ENCODE peak calls at places on chromosomes 3 and 15, in ten cellular contexts. M, C, T, W, F, O, K, N, B and Z are unnamed samples. For H3K9me3, the result is how much of the 10 kb centered on the place peaks cover.

GRCh38 chr3:145272684-145273083 is 888.3 kb downstream of the PLOD2 start:
- DNase-seq in M (no peak), C (no peak), T (no peak), W (no peak), F (no peak), O (no peak), K (no peak), N (peak), B (peak), Z (no peak)

GRCh38 chr3:46350262-46350565 is 3.7 kb upstream of the CCR2 start:
- DNase-seq in M (no peak), C (no peak), T (no peak), W (no peak), F (no peak), O (no peak), K (no peak), N (no peak), B (no peak), Z (no peak)

GRCh38 chr15:23890218-23890617 is 203.1 kb upstream of the NDN start:
- DNase-seq in M (no peak), C (no peak), T (no peak), W (no peak), F (no peak), O (no peak), K (no peak), N (no peak), B (no peak), Z (no peak)

GRCh38 chr15:48472756-48473155 is 141.5 kb downstream of the DUT start:
- DNase-seq in M (no peak), C (no peak), T (no peak), W (no peak), F (no peak), O (peak), K (peak), N (no peak), B (no peak), Z (no peak)

GRCh38 chr15:25790003-25790660 is 73.0 kb downstream of the ATP10A start:
- DNase-seq in M (no peak), C (peak), T (no peak), W (peak), F (no peak), O (no peak), K (peak), N (peak), B (peak), Z (no peak)

GRCh38 chr3:48451270-48451669 is 4.7 kb downstream of the ATRIP start:
- DNase-seq in M (no peak), C (no peak), T (peak), W (no peak), F (no peak), O (no peak), K (no peak), N (no peak), B (no peak), Z (no peak)

GRCh38 chr3:17329932-17330331 is 412.5 kb downstream of the TBC1D5 start:
- DNase-seq in M (no peak), C (no peak), T (no peak), W (no peak), F (no peak), O (no peak), K (no peak), N (no peak), B (no peak), Z (no peak)

GRCh38 chr3:112815981-112816380 is 30.7 kb downstream of the CD200R1L start:
- DNase-seq in M (no peak), C (peak), T (no peak), W (no peak), F (no peak), O (peak), K (peak), N (no peak), B (no peak), Z (no peak)

GRCh38 chr3:126111126-126111551 is 27.2 kb upstream of the SLC41A3 start:
- DNase-seq in M (no peak), C (no peak), T (peak), W (no peak), F (no peak), O (no peak), K (no peak), N (no peak), B (no peak), Z (no peak)

GRCh38 chr3:72582211-72582878 is 265.9 kb downstream of the SHQ1 start:
- DNase-seq in M (no peak), C (no peak), T (no peak), W (no peak), F (no peak), O (no peak), K (no peak), N (no peak), B (no peak), Z (no peak)

GRCh38 chr15:49718846-49719245 is 98.0 kb downstream of the DTWD1 start:
- DNase-seq in M (no peak), C (no peak), T (no peak), W (no peak), F (no peak), O (no peak), K (no peak), N (no peak), B (no peak), Z (no peak)

GRCh38 chr15:31326729-31327673 is at the start of gene KLF13:
- DNase-seq in M (peak), C (no peak), T (peak), W (no peak), F (peak), O (peak), K (peak), N (no peak), B (peak), Z (peak)

GRCh38 chr3:39166932-39167532 is 13.6 kb upstream of the CSRNP1 start:
- DNase-seq in M (no peak), C (no peak), T (no peak), W (no peak), F (no peak), O (peak), K (peak), N (peak), B (peak), Z (no peak)

GRCh38 chr15:55992769-55993110 is 672 bp downstream of the NEDD4 start:
- DNase-seq in M (no peak), C (peak), T (no peak), W (no peak), F (no peak), O (no peak), K (no peak), N (no peak), B (no peak), Z (no peak)

GRCh38 chr3:110710605-110711004 is 361.0 kb upstream of the NECTIN3 start:
- DNase-seq in M (no peak), C (no peak), T (no peak), W (no peak), F (no peak), O (no peak), K (no peak), N (no peak), B (no peak), Z (no peak)

GRCh38 chr3:184368116-184368803 is 6.8 kb downstream of the POLR2H start:
- DNase-seq in M (peak), C (no peak), T (peak), W (no peak), F (peak), O (no peak), K (no peak), N (no peak), B (no peak), Z (no peak)

GRCh38 chr3:197454014-197454413 is 101.8 kb downstream of the BDH1 start:
- DNase-seq in M (peak), C (no peak), T (no peak), W (no peak), F (no peak), O (no peak), K (peak), N (no peak), B (peak), Z (no peak)

GRCh38 chr3:186825294-186825821 is 17.2 kb upstream of the ADIPOQ start:
- DNase-seq in M (no peak), C (peak), T (peak), W (peak), F (no peak), O (no peak), K (no peak), N (no peak), B (peak), Z (peak)

GRCh38 chr15:88390502-88390901 is 76.7 kb downstream of the MRPL46 start:
- DNase-seq in M (no peak), C (no peak), T (no peak), W (no peak), F (no peak), O (no peak), K (no peak), N (no peak), B (no peak), Z (no peak)

GRCh38 chr15:92670625-92671024 is 15.1 kb upstream of the FAM174B start:
- DNase-seq in M (no peak), C (no peak), T (no peak), W (no peak), F (no peak), O (no peak), K (no peak), N (no peak), B (no peak), Z (no peak)

GRCh38 chr3:197356275-197356674 is 57.9 kb upstream of the DLG1 start:
- DNase-seq in M (no peak), C (no peak), T (no peak), W (peak), F (peak), O (no peak), K (no peak), N (no peak), B (no peak), Z (no peak)

GRCh38 chr15:70602834-70603560 is 160.4 kb downstream of the UACA start:
- DNase-seq in M (no peak), C (no peak), T (no peak), W (no peak), F (no peak), O (no peak), K (no peak), N (no peak), B (no peak), Z (no peak)

GRCh38 chr3:57833763-57834162 is 77.7 kb downstream of the SLMAP start:
- DNase-seq in M (no peak), C (no peak), T (no peak), W (no peak), F (no peak), O (no peak), K (no peak), N (no peak), B (no peak), Z (no peak)

GRCh38 chr15:85831415-85832113 is 36.8 kb upstream of the KLHL25 start:
- DNase-seq in M (peak), C (no peak), T (no peak), W (peak), F (peak), O (peak), K (peak), N (peak), B (peak), Z (peak)

GRCh38 chr3:107431048-107431297 is 53.7 kb downstream of the CCDC54 start:
- DNase-seq in M (no peak), C (no peak), T (no peak), W (peak), F (no peak), O (peak), K (no peak), N (peak), B (no peak), Z (peak)

GRCh38 chr3:114974387-114974786 is 172.7 kb downstream of the ZBTB20 start:
- DNase-seq in M (no peak), C (no peak), T (no peak), W (no peak), F (no peak), O (no peak), K (no peak), N (no peak), B (no peak), Z (no peak)

GRCh38 chr15:76961277-76962010 is 29.9 kb downstream of the RCN2 start:
- DNase-seq in M (no peak), C (no peak), T (no peak), W (no peak), F (no peak), O (no peak), K (no peak), N (no peak), B (peak), Z (no peak)

GRCh38 chr3:157089455-157090221 is 70.3 kb downstream of the CCNL1 start:
- DNase-seq in M (peak), C (no peak), T (no peak), W (peak), F (no peak), O (peak), K (peak), N (peak), B (no peak), Z (no peak)

GRCh38 chr15:33048255-33048654 is 146.3 kb downstream of the FMN1 start:
- DNase-seq in M (no peak), C (no peak), T (no peak), W (no peak), F (no peak), O (no peak), K (peak), N (no peak), B (no peak), Z (no peak)

GRCh38 chr15:33047077-33047476 is 147.4 kb downstream of the FMN1 start:
- DNase-seq in M (no peak), C (no peak), T (no peak), W (no peak), F (no peak), O (no peak), K (no peak), N (no peak), B (no peak), Z (no peak)

GRCh38 chr15:33043636-33044035 is 150.9 kb downstream of the FMN1 start:
- DNase-seq in M (no peak), C (no peak), T (no peak), W (no peak), F (no peak), O (no peak), K (no peak), N (no peak), B (no peak), Z (no peak)

GRCh38 chr15:33044598-33044997 is 149.9 kb downstream of the FMN1 start:
- DNase-seq in M (no peak), C (no peak), T (no peak), W (no peak), F (no peak), O (no peak), K (no peak), N (no peak), B (no peak), Z (no peak)

GRCh38 chr15:33045066-33045810 is 149.3 kb downstream of the FMN1 start:
- DNase-seq in M (no peak), C (no peak), T (no peak), W (no peak), F (no peak), O (no peak), K (no peak), N (no peak), B (no peak), Z (no peak)
- H3K9me3 ChIP-seq in M (under half), C (under half), T (under half), W (under half), F (under half), O (under half), K (under half), N (under half), B (under half), Z (under half)

GRCh38 chr3:153835540-153835939 is 285.6 kb upstream of the ARHGEF26 start:
- DNase-seq in M (no peak), C (no peak), T (no peak), W (no peak), F (no peak), O (no peak), K (peak), N (no peak), B (no peak), Z (no peak)
- TF ChIP-seq CTCF in M (no peak), C (no peak), T (no peak), W (no peak), F (no peak), O (peak), K (peak), N (no peak), B (no peak), Z (no peak)

GRCh38 chr3:151052329-151052728 is 33.1 kb upstream of the MED12L start:
- DNase-seq in M (no peak), C (no peak), T (no peak), W (no peak), F (no peak), O (no peak), K (no peak), N (no peak), B (no peak), Z (no peak)
- H3K9me3 ChIP-seq in M (under half), C (under half), T (under half), W (under half), F (under half), O (under half), K (under half), N (under half), B (under half), Z (under half)

GRCh38 chr3:11156026-11156410 is 1.7 kb downstream of the HRH1 start:
- DNase-seq in M (no peak), C (no peak), T (peak), W (no peak), F (no peak), O (no peak), K (no peak), N (no peak), B (no peak), Z (no peak)

GRCh38 chr3:11154953-11155325 is 646 bp downstream of the HRH1 start:
- DNase-seq in M (no peak), C (no peak), T (peak), W (no peak), F (no peak), O (peak), K (no peak), N (no peak), B (peak), Z (no peak)

GRCh38 chr3:11157406-11157805 is 3.1 kb downstream of the HRH1 start:
- DNase-seq in M (no peak), C (no peak), T (peak), W (no peak), F (no peak), O (no peak), K (no peak), N (no peak), B (no peak), Z (no peak)

GRCh38 chr3:11154036-11154952 is at the start of gene HRH1:
- DNase-seq in M (no peak), C (no peak), T (peak), W (peak), F (peak), O (peak), K (peak), N (no peak), B (peak), Z (no peak)

DNA sequence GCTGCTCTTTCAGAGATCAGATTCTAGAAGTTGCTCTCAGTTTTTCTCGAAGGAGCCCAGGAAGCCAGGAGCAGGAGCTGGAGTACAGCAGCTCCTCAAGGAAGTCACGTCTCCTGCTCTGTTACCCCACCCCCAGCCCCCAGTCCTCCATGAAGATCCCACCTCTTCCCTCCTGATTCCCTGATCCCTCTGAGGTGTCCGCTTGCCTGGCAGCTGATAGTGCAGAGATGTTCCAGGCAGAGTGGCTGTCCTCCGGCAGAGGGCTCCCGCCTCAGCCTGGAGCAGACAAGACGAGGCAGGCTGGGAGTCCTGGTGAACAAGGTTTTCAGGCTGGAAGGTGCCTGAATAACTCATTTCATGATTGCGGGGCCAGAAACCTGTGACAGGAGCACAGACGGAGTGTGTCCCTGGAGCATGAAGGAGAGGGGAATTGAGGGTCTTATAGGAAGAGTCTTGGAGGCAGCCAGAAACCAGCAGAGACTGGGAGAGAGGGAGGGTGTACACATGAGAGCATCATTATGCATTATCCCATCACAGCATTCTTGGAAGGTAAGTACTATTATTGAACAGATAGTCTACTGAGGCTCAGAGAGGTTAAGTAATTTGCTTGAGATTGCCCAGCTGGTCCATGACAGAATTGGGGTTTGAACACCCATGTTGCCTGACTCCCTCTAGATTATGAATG is 1.2 kb downstream of the HRH1 start:
- DNase-seq in M (peak), C (peak), T (no peak), W (peak), F (peak), O (peak), K (peak), N (peak), B (peak), Z (no peak)
- TF ChIP-seq CTCF in M (peak), C (peak), T (peak), W (peak), F (peak), O (peak), K (peak), N (peak), B (peak), Z (no peak)

DNA sequence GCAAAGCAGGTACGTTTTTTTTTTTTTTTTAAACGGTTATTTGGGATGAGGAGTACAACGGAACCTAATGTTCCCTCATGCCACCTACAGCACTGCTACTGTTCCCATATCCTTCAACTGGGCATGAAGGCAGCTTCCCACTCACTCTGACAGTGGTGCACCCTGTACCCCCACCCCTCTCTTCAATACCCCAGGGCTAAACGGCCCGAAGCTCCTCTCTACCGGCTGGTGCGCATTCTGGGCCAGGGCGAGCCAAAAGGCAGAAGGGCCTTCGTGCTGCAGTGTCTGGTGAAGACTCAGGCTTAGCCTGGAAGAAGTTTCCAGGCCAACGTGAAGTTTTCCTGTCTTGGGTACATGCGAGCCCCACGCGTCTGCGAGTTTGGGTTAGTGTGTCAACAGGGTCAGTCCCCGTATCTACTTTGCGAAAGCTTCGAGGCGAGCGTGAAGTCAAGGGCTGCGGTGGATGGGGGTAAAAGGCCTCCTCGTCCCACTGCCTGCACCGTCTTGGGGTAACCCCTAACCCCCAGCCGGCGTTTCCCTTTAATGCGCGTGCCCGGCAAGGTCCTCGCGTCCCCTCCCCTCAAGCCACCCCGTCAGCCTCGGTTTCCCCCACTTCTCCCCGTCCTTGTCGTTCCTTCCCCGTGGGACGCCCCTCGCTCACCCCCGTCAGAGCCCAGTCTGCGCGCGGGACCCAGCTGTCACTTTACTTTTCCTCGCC is 765 bp upstream of the UBE2E2 start:
- DNase-seq in M (no peak), C (no peak), T (no peak), W (peak), F (no peak), O (peak), K (peak), N (peak), B (peak), Z (peak)
- H3K9me3 ChIP-seq in M (under half), C (under half), T (under half), W (under half), F (under half), O (under half), K (under half), N (under half), B (under half), Z (under half)

DNA sequence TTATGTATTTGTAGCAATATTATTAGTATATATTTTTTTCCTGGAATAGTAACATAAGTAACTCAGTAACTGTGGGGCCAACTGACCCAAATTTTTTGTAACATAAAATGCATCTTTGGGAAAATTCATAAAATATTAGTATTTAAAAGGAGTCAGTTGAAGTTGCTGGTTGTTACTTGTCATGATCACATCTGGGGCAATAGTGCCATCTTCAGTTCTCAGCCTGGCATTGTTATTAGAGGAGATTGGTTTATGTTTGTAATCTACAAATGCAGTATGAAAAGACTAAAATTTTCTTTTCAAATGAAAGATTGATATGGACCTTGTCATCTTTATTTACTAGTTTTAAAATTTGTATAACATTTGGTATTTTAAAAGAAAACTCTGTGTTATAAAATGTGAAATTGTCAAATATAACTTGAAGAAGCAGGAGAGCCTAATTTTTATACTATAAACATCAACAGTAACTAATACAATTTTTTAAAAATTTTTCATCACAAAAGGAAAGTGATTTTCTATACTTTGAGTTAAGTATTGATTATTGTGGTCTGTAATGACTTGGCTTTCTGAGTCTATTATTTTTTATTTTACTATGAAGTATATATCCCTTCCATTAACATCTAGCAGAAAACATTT is 38.8 kb upstream of the MLF1 start:
- DNase-seq in M (no peak), C (peak), T (no peak), W (no peak), F (no peak), O (peak), K (peak), N (peak), B (peak), Z (no peak)
- TF ChIP-seq CTCF in M (no peak), C (peak), T (no peak), W (peak), F (peak), O (peak), K (peak), N (peak), B (peak), Z (peak)